ENCODE peak calls at places on chromosomes 13 and 19, in four cellular contexts. X is HCT116, J is Panc1, R is stomach. W is an unnamed sample.

GRCh38 chr13:57633950-57634828 is 2.6 kb downstream of the PCDH17 start:
- DNase-seq in X (no peak), J (no peak), R (no peak), W (no peak)

GRCh38 chr13:27472441-27472840 is 22.1 kb upstream of the MTIF3 start:
- DNase-seq in X (no peak), J (no peak), R (no peak), W (no peak)

GRCh38 chr13:24875566-24875965 is 111.6 kb downstream of the RNF17 start:
- DNase-seq in X (no peak), J (no peak), R (no peak), W (no peak)

GRCh38 chr13:92260363-92260762 is 861.9 kb downstream of the GPC5 start:
- DNase-seq in X (no peak), J (no peak), R (no peak), W (no peak)

GRCh38 chr19:843180-843835 is 2.5 kb downstream of the PRTN3 start:
- DNase-seq in X (no peak), J (no peak), R (peak), W (no peak)

GRCh38 chr19:48719263-48720171 is at the start of gene MAMSTR:
- DNase-seq in X (no peak), J (no peak), R (no peak), W (no peak)

GRCh38 chr19:1286451-1286858 is 782 bp downstream of the EFNA2 start:
- DNase-seq in X (no peak), J (no peak), R (no peak), W (no peak)

GRCh38 chr19:39342647-39343305 is 555 bp downstream of the SAMD4B start:
- DNase-seq in X (no peak), J (no peak), R (no peak), W (peak)

GRCh38 chr13:75321084-75321483 is 160.9 kb downstream of the TBC1D4 start:
- DNase-seq in X (no peak), J (no peak), R (no peak), W (no peak)

DNA sequence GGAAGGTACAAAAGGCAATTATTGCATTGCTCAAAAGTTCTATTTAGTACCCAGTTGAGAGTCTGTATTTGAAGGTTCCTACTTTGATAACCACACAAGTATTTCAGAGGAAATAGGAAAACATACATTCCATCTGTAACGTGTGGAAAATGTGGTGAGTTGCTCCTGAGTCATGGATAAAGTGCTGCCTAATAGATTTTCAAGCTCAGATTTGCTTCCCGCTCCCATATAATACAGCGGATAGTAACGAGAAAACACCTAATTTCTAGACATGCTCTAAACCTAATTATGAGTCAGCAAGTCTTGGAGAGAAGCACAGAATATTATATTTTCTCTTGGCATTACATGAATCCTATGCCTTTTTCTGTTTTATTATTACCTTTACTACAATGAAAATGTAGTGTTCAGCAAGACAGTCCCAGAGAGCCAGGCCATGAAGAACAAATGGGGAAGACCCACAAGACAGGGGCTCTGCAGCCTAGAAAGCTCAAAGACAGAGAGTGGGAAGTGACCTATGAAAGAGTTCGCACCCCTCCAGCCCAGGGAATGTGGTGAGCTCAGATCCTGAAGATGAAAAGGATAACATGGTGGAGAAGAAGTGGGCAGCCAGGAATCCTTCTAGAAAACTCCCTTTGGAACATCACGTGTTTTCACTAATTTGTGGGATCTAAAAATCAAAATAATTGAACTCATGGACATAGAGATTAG is 116.1 kb downstream of the STARD13 start:
- DNase-seq in X (no peak), J (no peak), R (no peak), W (no peak)
- H3K27ac ChIP-seq in X (no peak), J (no peak), R (no peak), W (no peak)

GRCh38 chr13:102234618-102235017 is 167.2 kb downstream of the FGF14 start:
- DNase-seq in X (no peak), J (no peak), R (no peak), W (no peak)

GRCh38 chr13:102235689-102236088 is 166.2 kb downstream of the FGF14 start:
- DNase-seq in X (no peak), J (no peak), R (no peak), W (no peak)

GRCh38 chr13:102240110-102240509 is 161.7 kb downstream of the FGF14 start:
- DNase-seq in X (no peak), J (no peak), R (no peak), W (no peak)

GRCh38 chr13:102236341-102236740 is 165.5 kb downstream of the FGF14 start:
- DNase-seq in X (no peak), J (no peak), R (no peak), W (no peak)

GRCh38 chr13:102236830-102237621 is 164.8 kb downstream of the FGF14 start:
- DNase-seq in X (no peak), J (no peak), R (no peak), W (no peak)
- TF ChIP-seq CTCF in X (no peak), J (no peak), R (no peak), W (no peak)

DNA sequence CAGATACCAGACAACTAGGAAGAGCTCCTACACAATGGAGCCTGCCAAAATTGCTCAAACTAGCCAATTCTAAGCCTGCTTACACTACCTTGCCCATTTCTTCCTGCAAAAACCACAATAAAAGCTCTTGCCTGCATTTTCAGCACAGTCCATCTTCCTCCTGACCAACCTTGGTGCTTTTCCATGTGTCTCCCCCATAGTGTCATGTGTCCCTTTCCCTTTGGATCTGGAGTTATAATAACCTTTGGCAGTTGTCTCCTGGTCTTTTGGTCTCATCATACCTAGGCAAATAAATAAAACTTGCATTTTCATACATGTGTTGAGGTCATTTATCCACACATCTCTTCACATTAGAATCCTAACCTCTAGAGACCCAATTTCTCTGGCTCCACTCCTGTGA is 203.1 kb upstream of the TRPC4 start:
- DNase-seq in X (no peak), J (no peak), R (no peak), W (no peak)
- TF ChIP-seq POLR2AphosphoS5 in X (no peak), J (no peak), R (no peak), W (no peak)

DNA sequence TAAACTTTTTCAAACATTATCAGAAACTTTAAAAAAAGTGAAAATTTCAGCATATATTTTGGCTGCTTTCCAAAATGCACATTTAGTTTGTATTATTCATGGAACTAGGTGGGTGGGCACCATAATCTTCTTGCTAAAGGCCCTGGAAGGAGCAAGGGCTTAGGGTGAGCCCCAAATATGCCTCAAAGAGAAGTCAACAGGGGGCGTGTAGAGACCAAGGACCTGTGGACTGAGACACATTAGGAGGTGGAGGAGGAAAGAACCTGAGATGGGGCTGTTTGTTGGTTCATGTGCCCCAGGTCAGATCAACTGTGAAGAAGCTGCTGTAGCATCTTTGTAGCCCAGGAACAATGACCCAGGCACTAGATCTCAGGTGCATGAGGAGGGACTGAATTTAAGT is 79.6 kb upstream of the OLFM4 start:
- DNase-seq in X (no peak), J (no peak), R (no peak), W (no peak)
- H3K27ac ChIP-seq in X (no peak), J (no peak), R (no peak), W (peak)

GRCh38 chr19:56097776-56098175 is 23.3 kb downstream of the ZNF787 start:
- DNase-seq in X (no peak), J (no peak), R (no peak), W (no peak)

GRCh38 chr19:56097306-56097705 is 23.8 kb downstream of the ZNF787 start:
- DNase-seq in X (no peak), J (no peak), R (no peak), W (no peak)

GRCh38 chr19:56094449-56094848 is 26.6 kb downstream of the ZNF787 start:
- DNase-seq in X (no peak), J (no peak), R (no peak), W (no peak)

GRCh38 chr19:56098731-56099577 is 22.1 kb downstream of the ZNF787 start:
- DNase-seq in X (no peak), J (no peak), R (no peak), W (no peak)

GRCh38 chr19:56096665-56097064 is 24.4 kb downstream of the ZNF787 start:
- DNase-seq in X (no peak), J (no peak), R (no peak), W (no peak)
- TF ChIP-seq CTCF in X (no peak), J (no peak), R (no peak), W (no peak)

W was measured in breast epithelium.